ENCODE peak calls at places on chromosomes 5 and 9, in seven cellular contexts. S is NCI-H774, Z is fibroblast of pulmonary artery, W is bronchial epithelial cell, G is DMS79, L is amygdala, T is SW 1271. E is an unnamed sample.
A peak's percentile ranks its signal among the peaks of the same experiment; 100 is the strongest.

GRCh38 chr5:98069876-98070512 is 703.5 kb upstream of the RGMB start:
- DNase-seq in G (no peak), T (no peak), L (no peak), W (no peak), S (no peak), Z (peak; percentile 15), E (no peak)

GRCh38 chr9:131873361-131873760 is 133.5 kb upstream of the RAPGEF1 start:
- DNase-seq in W (no peak), S (no peak), Z (no peak), T (no peak), L (no peak), G (no peak), E (no peak)

GRCh38 chr9:138014570-138014958 is 137.0 kb downstream of the CACNA1B start:
- DNase-seq in T (no peak), W (no peak), S (no peak), Z (no peak), L (no peak), G (no peak), E (no peak)

GRCh38 chr9:8867148-8867547 is 1067.6 kb upstream of the DMAC1 start:
- DNase-seq in G (no peak), L (no peak), W (no peak), Z (no peak), S (no peak), T (no peak), E (no peak)

GRCh38 chr9:70959366-70959765 is 162.1 kb downstream of the TRPM3 start:
- DNase-seq in W (no peak), T (no peak), G (no peak), S (no peak), Z (no peak), L (no peak), E (no peak)

GRCh38 chr5:155943516-155944407 is 383.2 kb upstream of the SGCD start:
- DNase-seq in S (peak; percentile 7), W (peak; percentile 12), T (peak; percentile 5), Z (peak; percentile 44), L (peak; percentile 16), G (no peak), E (peak; percentile 13)

GRCh38 chr9:130426883-130427282 is 17.9 kb upstream of the ASS1 start:
- DNase-seq in Z (peak; percentile 43), L (no peak), S (no peak), G (peak; percentile 15), W (peak; percentile 92), T (peak; percentile 68), E (no peak)

GRCh38 chr9:126698251-126698650 is 84.5 kb downstream of the LMX1B start:
- DNase-seq in G (no peak), T (no peak), L (no peak), Z (no peak), S (no peak), W (no peak), E (no peak)

GRCh38 chr5:35129921-35130485 is 82.3 kb upstream of the AGXT2 start:
- DNase-seq in S (no peak), L (no peak), T (no peak), W (peak; percentile 22), G (no peak), Z (no peak), E (no peak)

GRCh38 chr5:76269259-76269958 is 133.7 kb upstream of the IQGAP2 start:
- DNase-seq in S (no peak), Z (no peak), L (no peak), G (no peak), W (no peak), T (no peak), E (no peak)

GRCh38 chr5:7762267-7762666 is 88.7 kb downstream of the CFAP90 start:
- DNase-seq in Z (no peak), W (no peak), L (no peak), G (no peak), S (no peak), T (no peak), E (no peak)

GRCh38 chr5:173859315-173860038 is 28.7 kb upstream of the CPEB4 start:
- DNase-seq in L (no peak), G (no peak), S (no peak), W (no peak), Z (no peak), T (no peak), E (no peak)

GRCh38 chr9:121038452-121039203 is 11.4 kb downstream of the C5 start:
- DNase-seq in Z (no peak), L (no peak), S (no peak), T (no peak), G (no peak), W (no peak), E (no peak)

GRCh38 chr9:90156318-90156717 is 486.3 kb downstream of the DIRAS2 start:
- DNase-seq in G (no peak), T (no peak), S (no peak), L (no peak), Z (no peak), W (no peak), E (no peak)

GRCh38 chr9:132723809-132724208 is 53.5 kb downstream of the GTF3C4 start:
- DNase-seq in T (no peak), G (no peak), Z (no peak), S (no peak), W (no peak), L (no peak), E (no peak)

GRCh38 chr9:95515272-95516113 is 1.3 kb downstream of the PTCH1 start:
- DNase-seq in W (no peak), L (peak; percentile 43), T (no peak), Z (no peak), S (no peak), G (no peak), E (no peak)

GRCh38 chr5:1502046-1502736 is 21.6 kb downstream of the LPCAT1 start:
- DNase-seq in W (no peak), G (no peak), T (no peak), L (no peak), S (no peak), Z (no peak), E (peak; percentile 34)

GRCh38 chr5:171893290-171893890 is 107.8 kb downstream of the SMIM23 start:
- DNase-seq in L (no peak), G (no peak), S (no peak), Z (peak; percentile 65), T (no peak), W (peak; percentile 4), E (no peak)

GRCh38 chr5:123819818-123820217 is 307.8 kb downstream of the CSNK1G3 start:
- DNase-seq in W (peak; percentile 67), Z (peak; percentile 30), S (no peak), G (no peak), T (no peak), L (no peak), E (no peak)

GRCh38 chr9:136078498-136079011 is 16.5 kb downstream of the NACC2 start:
- DNase-seq in W (no peak), L (no peak), G (no peak), Z (no peak), S (no peak), T (no peak), E (no peak)

GRCh38 chr9:90095682-90096081 is 490.9 kb downstream of the GADD45G start:
- DNase-seq in G (peak; percentile 25), W (no peak), Z (no peak), T (no peak), L (no peak), S (peak; percentile 66), E (no peak)

GRCh38 chr9:89384783-89385182 is 66.5 kb downstream of the SECISBP2 start:
- DNase-seq in Z (no peak), W (no peak), L (no peak), T (no peak), G (no peak), S (no peak), E (no peak)

GRCh38 chr9:91253488-91253887 is 108.2 kb downstream of the AUH start:
- DNase-seq in Z (no peak), W (no peak), S (no peak), G (no peak), T (no peak), L (no peak), E (peak; percentile 23)

GRCh38 chr5:6659941-6660684 is 26.9 kb downstream of the SRD5A1 start:
- DNase-seq in L (no peak), Z (no peak), G (no peak), T (no peak), W (no peak), S (no peak), E (no peak)

GRCh38 chr5:166436857-166437256 is 1854.6 kb upstream of the WWC1 start:
- DNase-seq in L (no peak), W (peak; percentile 15), S (no peak), Z (peak; percentile 41), G (no peak), T (peak; percentile 59), E (no peak)

GRCh38 chr5:141785135-141785534 is 93.1 kb downstream of the PCDH1 start:
- DNase-seq in W (no peak), S (no peak), Z (no peak), G (no peak), T (no peak), L (no peak), E (no peak)

GRCh38 chr5:112529525-112529924 is 110.4 kb upstream of the EPB41L4A start:
- DNase-seq in L (no peak), Z (peak; percentile 26), W (peak; percentile 48), S (peak; percentile 41), G (no peak), T (peak; percentile 29), E (no peak)

GRCh38 chr9:118609355-118610044 is 759.7 kb downstream of the BRINP1 start:
- DNase-seq in S (no peak), W (peak; percentile 72), T (peak; percentile 67), G (no peak), L (no peak), Z (peak; percentile 35), E (no peak)

GRCh38 chr5:67809589-67809988 is 406.0 kb upstream of the PIK3R1 start:
- DNase-seq in Z (no peak), L (no peak), S (no peak), G (no peak), T (no peak), W (peak; percentile 3), E (no peak)